ENCODE peak calls at places on chromosomes 5 and 9, in four cellular contexts. S is tibial artery; P is activated CD8-positive, alpha-beta memory T cell treated with anti-CD3 and anti-CD28 coated beads for 4 hours; Y is LoVo. I is an unnamed sample.

GRCh38 chr9:72485821-72486605 is 35.4 kb upstream of the TMC1 start:
- DNase-seq in S (no peak), P (no peak), Y (no peak), I (no peak)

GRCh38 chr9:98056403-98057094 is at the start of gene NANS:
- DNase-seq in Y (peak; percentile 94), S (peak; percentile 96), P (peak; percentile 79), I (peak; percentile 79)

GRCh38 chr9:113166039-113166438 is 15.2 kb downstream of the SLC31A2 start:
- DNase-seq in Y (no peak), P (no peak), S (no peak), I (no peak)

GRCh38 chr5:1130218-1130946 is 18.5 kb upstream of the SLC12A7 start:
- DNase-seq in Y (no peak), P (no peak), S (no peak), I (no peak)

GRCh38 chr9:129436751-129437625 is 183.9 kb downstream of the C9orf50 start:
- DNase-seq in P (no peak), S (peak; percentile 86), Y (no peak), I (no peak)

GRCh38 chr5:16784843-16785791 is 151.0 kb downstream of the MYO10 start:
- DNase-seq in P (no peak), S (no peak), Y (no peak), I (no peak)

GRCh38 chr9:122464633-122465567 is 12.8 kb downstream of the OR1J1 start:
- DNase-seq in P (peak; percentile 24), Y (peak; percentile 82), S (peak; percentile 86), I (peak; percentile 85)

GRCh38 chr5:101678494-101679193 is 617.4 kb downstream of the SLCO4C1 start:
- DNase-seq in Y (peak; percentile 67), S (no peak), P (no peak), I (peak; percentile 3)

GRCh38 chr9:136117291-136118060 is 1.2 kb downstream of the TMEM250 start:
- DNase-seq in P (no peak), Y (no peak), S (no peak), I (no peak)

GRCh38 chr9:112125961-112126388 is 49.1 kb downstream of the SUSD1 start:
- DNase-seq in P (no peak), Y (peak; percentile 55), S (no peak), I (no peak)

GRCh38 chr9:72979405-72980100 is 26.7 kb upstream of the ALDH1A1 start:
- DNase-seq in Y (peak; percentile 46), P (no peak), S (no peak), I (no peak)

GRCh38 chr5:141560141-141560540 is 58.7 kb downstream of the DIAPH1 start:
- DNase-seq in Y (peak; percentile 35), S (no peak), P (no peak), I (no peak)

GRCh38 chr5:148446591-148446990 is 62.8 kb downstream of the FBXO38 start:
- DNase-seq in P (no peak), Y (no peak), S (no peak), I (no peak)

GRCh38 chr5:132592521-132592920 is 35.7 kb downstream of the RAD50 start:
- DNase-seq in S (no peak), Y (no peak), P (no peak), I (no peak)

GRCh38 chr9:38682713-38683112 is 37.2 kb downstream of the FAM240B start:
- DNase-seq in Y (peak; percentile 79), P (no peak), S (no peak), I (peak; percentile 2)

GRCh38 chr5:59173568-59173967 is 590.7 kb downstream of the RAB3C start:
- DNase-seq in S (no peak), Y (no peak), P (no peak), I (no peak)

GRCh38 chr9:32533816-32534215 is 7.8 kb upstream of the RIGI start:
- DNase-seq in Y (no peak), P (no peak), S (no peak), I (no peak)

I was measured in AG09309.